ENCODE peak calls at places on chromosome 9, in four cellular contexts. F, X, Z and P are unnamed samples. For H3K4me1, the result is how much of the 10 kb centered on the place peaks cover.

GRCh38 chr9:123828449-123828848 is 101.5 kb downstream of the DENND1A start:
- DNase-seq in F (no peak), X (no peak), Z (peak), P (no peak)

GRCh38 chr9:95165004-95165403 is 152.5 kb downstream of the FANCC start:
- DNase-seq in F (no peak), X (no peak), Z (no peak), P (no peak)

GRCh38 chr9:573551-574410 is 267.7 kb upstream of the DMRT1 start:
- DNase-seq in F (no peak), X (peak), Z (no peak), P (no peak)

GRCh38 chr9:81844131-81844567 is 84.1 kb upstream of the SPATA31D4 start:
- DNase-seq in F (no peak), X (no peak), Z (no peak), P (peak)

GRCh38 chr9:5629312-5630037 is 568 bp downstream of the RIC1 start:
- DNase-seq in F (peak), X (peak), Z (peak), P (peak)

GRCh38 chr9:92747459-92748232 is 17.0 kb downstream of the BICD2 start:
- DNase-seq in F (peak), X (no peak), Z (peak), P (no peak)

GRCh38 chr9:121976751-121977150 is 116.4 kb downstream of the TTLL11 start:
- DNase-seq in F (no peak), X (no peak), Z (peak), P (no peak)

GRCh38 chr9:95516736-95517558 is at the start of gene PTCH1:
- DNase-seq in F (peak), X (no peak), Z (peak), P (peak)

GRCh38 chr9:71741841-71742648 is 26.3 kb downstream of the CEMIP2 start:
- DNase-seq in F (peak), X (no peak), Z (peak), P (no peak)

GRCh38 chr9:81113408-81114124 is 575.8 kb downstream of the TLE1 start:
- DNase-seq in F (no peak), X (no peak), Z (no peak), P (no peak)

GRCh38 chr9:93667006-93667405 is 90.6 kb downstream of the PHF2 start:
- DNase-seq in F (no peak), X (no peak), Z (no peak), P (no peak)

GRCh38 chr9:68546596-68547390 is 6.1 kb upstream of the TMEM252 start:
- DNase-seq in F (no peak), X (no peak), Z (peak), P (no peak)

GRCh38 chr9:38160613-38161215 is 91.7 kb upstream of the SHB start:
- DNase-seq in F (peak), X (peak), Z (peak), P (peak)

GRCh38 chr9:90025816-90026215 is 421.0 kb downstream of the GADD45G start:
- DNase-seq in F (no peak), X (no peak), Z (peak), P (no peak)

GRCh38 chr9:3916984-3917383 is 382.9 kb downstream of the GLIS3 start:
- DNase-seq in F (no peak), X (no peak), Z (peak), P (peak)

GRCh38 chr9:86854898-86855523 is 92.3 kb downstream of the GAS1 start:
- DNase-seq in F (no peak), X (peak), Z (peak), P (peak)

GRCh38 chr9:135088348-135088978 is 995 bp downstream of the OLFM1 start:
- DNase-seq in F (no peak), X (no peak), Z (no peak), P (peak)

GRCh38 chr9:82808478-82808877 is 254.5 kb downstream of the RASEF start:
- DNase-seq in F (no peak), X (no peak), Z (no peak), P (no peak)

GRCh38 chr9:89622933-89623861 is 18.4 kb downstream of the GADD45G start:
- DNase-seq in F (no peak), X (no peak), Z (no peak), P (no peak)

GRCh38 chr9:77616191-77616590 is 31.9 kb downstream of the GNA14 start:
- DNase-seq in F (peak), X (no peak), Z (no peak), P (peak)

GRCh38 chr9:92234503-92234902 is 59.0 kb downstream of the IARS1 start:
- DNase-seq in F (no peak), X (no peak), Z (no peak), P (no peak)

GRCh38 chr9:85536514-85536913 is 205.2 kb downstream of the AGTPBP1 start:
- DNase-seq in F (no peak), X (no peak), Z (no peak), P (no peak)

GRCh38 chr9:92180669-92181181 is 65.5 kb upstream of the SPTLC1 start:
- DNase-seq in F (no peak), X (no peak), Z (peak), P (peak)

GRCh38 chr9:18297532-18297872 is 176.5 kb upstream of the ADAMTSL1 start:
- DNase-seq in F (no peak), X (no peak), Z (no peak), P (no peak)

GRCh38 chr9:84170521-84171141 is 169.9 kb downstream of the SLC28A3 start:
- DNase-seq in F (peak), X (no peak), Z (peak), P (no peak)

GRCh38 chr9:4297151-4297794 is 2.6 kb downstream of the GLIS3 start:
- DNase-seq in F (peak), X (peak), Z (peak), P (peak)

GRCh38 chr9:124770359-124771020 is 621 bp downstream of the NR6A1 start:
- DNase-seq in F (no peak), X (no peak), Z (no peak), P (peak)

GRCh38 chr9:2559212-2560152 is 62.1 kb upstream of the VLDLR start:
- DNase-seq in F (no peak), X (no peak), Z (peak), P (peak)

GRCh38 chr9:82923410-82924242 is 139.3 kb downstream of the RASEF start:
- DNase-seq in F (no peak), X (no peak), Z (no peak), P (peak)

DNA sequence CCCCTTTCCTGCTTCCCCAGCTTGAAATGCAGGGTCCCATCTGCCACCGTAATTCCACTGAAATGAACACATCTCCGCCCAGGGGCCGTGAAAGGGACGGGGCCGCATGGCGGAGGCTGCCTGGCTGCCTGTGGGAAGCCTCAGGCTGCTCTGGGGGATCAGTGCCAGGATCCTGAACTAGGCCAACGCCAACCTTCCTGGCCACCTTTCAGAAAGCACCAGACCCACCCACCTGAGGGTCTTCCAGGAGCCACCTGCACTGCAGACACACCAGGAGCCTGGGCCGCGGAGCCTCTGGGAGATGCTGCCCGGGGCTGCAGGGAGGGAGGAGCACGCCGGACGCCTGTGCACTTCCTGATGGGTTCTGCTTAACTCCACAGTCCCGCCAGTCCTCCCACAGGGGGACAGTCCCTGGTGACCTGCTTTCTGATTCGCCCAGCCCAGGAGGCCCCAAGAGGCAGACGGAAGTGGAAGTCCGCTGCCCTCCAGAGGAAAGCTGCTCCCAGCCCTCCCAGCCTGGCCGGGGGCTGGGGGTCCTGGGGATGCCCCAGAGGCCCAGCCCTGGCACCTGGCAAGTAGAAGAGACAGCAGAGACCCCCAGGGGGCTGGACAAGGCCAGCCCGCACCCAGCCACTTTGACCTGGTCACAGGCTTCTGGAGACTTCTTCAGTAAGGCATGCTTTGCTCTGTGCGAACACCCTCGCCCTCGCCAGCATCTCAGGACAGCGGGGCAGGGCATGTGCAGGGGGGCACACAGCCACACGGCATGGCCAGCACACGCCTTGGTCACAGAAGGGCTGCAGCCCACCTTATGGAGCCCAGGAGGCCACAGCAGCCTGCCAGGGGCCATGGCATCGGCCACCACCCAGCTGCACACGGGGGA is at the start of gene CARD9:
- DNase-seq in F (no peak), X (no peak), Z (no peak), P (no peak)
- H3K4me3 ChIP-seq in F (no peak), X (no peak), Z (no peak), P (no peak)

GRCh38 chr9:136138566-136138965 is 19.9 kb upstream of the TMEM250 start:
- DNase-seq in F (peak), X (peak), Z (peak), P (peak)
- H3K4me1 ChIP-seq in F (under half), X (under half), Z (under half), P (under half)

GRCh38 chr9:119963798-119964372 is 594.6 kb upstream of the BRINP1 start:
- DNase-seq in F (no peak), X (peak), Z (peak), P (peak)

GRCh38 chr9:119967867-119968535 is 598.8 kb upstream of the BRINP1 start:
- DNase-seq in F (no peak), X (no peak), Z (no peak), P (no peak)

GRCh38 chr9:119959846-119960545 is 590.8 kb upstream of the BRINP1 start:
- DNase-seq in F (no peak), X (no peak), Z (no peak), P (no peak)

GRCh38 chr9:119961774-119962408 is 592.7 kb upstream of the BRINP1 start:
- DNase-seq in F (peak), X (peak), Z (peak), P (peak)

DNA sequence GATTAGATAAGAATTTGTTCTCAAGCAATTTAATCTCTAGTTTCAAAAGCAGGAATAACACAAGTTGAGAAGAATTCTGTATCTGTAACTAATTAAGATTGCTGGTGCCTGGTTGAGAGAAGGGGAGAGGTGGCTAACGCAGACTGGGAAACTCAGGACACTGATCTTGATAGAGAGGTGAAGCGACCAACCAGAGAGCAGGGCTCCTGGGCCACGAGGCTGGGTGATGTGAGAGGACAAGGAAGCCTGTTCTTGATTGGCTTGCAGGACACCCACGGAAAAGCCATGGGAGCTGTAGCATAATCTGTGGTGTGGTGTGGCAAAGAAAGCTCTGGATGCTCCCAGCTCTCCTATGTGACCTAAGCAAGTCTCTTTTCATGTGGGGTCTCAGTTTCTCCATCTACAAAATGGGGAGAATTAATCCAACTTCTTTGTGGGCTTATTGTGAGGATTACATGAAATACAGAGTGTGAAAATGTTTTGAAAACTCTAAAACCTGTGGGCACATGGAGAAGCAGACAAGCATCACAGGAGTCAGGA is 594.1 kb upstream of the BRINP1 start:
- DNase-seq in F (no peak), X (peak), Z (peak), P (peak)
- H3K4me3 ChIP-seq in F (no peak), X (no peak), Z (no peak), P (no peak)

DNA sequence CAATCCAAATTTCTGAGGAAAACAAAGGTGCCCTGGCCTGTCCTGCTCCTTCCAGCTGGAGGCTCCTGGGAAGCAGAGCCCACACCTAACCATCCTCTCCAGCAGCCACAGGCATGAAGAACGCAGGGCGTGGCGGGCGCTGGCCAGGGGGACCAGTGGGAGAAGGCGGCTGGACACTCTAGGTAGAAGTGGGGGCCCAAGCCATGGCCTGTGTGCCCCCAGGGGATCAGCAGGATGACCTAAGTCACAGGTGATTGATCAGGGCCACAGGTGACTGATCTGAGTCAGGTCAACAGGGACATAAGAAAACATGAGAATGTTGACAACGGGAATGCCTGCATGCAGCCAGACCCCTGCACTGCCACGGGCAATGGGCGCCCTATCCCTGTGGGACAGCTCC is 3.4 kb downstream of the QSOX2 start:
- DNase-seq in F (no peak), X (no peak), Z (no peak), P (no peak)
- H3K4me1 ChIP-seq in F (under half), X (under half), Z (under half), P (under half)

GRCh38 chr9:129139993-129140396 is 28.8 kb downstream of the PTPA start:
- DNase-seq in F (peak), X (peak), Z (peak), P (peak)
- H3K4me3 ChIP-seq in F (no peak), X (peak), Z (no peak), P (peak)

DNA sequence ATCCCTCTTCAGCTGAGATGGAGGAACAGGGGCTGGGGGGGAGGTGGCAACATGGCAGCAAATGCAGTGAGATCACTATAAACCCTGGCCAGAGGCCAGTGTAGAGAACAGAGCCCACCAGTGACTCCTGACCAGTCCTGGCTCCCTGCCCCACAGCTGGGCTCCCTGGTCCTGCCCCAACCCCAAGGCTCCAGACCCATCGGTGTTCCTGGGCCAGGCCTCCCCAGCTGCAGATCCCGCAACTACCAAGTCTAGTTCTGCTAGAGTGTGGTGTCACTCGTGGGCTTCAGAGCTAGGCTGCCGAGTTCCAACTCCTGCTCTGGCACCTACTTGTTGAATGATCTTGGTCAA is 16.8 kb downstream of the AKNA start:
- DNase-seq in F (no peak), X (no peak), Z (no peak), P (no peak)
- H3K4me1 ChIP-seq in F (under half), X (under half), Z (under half), P (under half)

GRCh38 chr9:70260606-70261005 is 1.8 kb downstream of the SMC5 start:
- DNase-seq in F (no peak), X (no peak), Z (no peak), P (no peak)
- H3K4me3 ChIP-seq in F (no peak), X (peak), Z (no peak), P (peak)

GRCh38 chr9:136693490-136694162 is 6.4 kb upstream of the AGPAT2 start:
- DNase-seq in F (peak), X (no peak), Z (no peak), P (no peak)

GRCh38 chr9:136695435-136695895 is 8.2 kb upstream of the AGPAT2 start:
- DNase-seq in F (peak), X (no peak), Z (no peak), P (no peak)

GRCh38 chr9:136694163-136694864 is 7.1 kb upstream of the AGPAT2 start:
- DNase-seq in F (peak), X (no peak), Z (peak), P (peak)

GRCh38 chr9:136695955-136696354 is 8.7 kb upstream of the AGPAT2 start:
- DNase-seq in F (no peak), X (no peak), Z (no peak), P (no peak)

DNA sequence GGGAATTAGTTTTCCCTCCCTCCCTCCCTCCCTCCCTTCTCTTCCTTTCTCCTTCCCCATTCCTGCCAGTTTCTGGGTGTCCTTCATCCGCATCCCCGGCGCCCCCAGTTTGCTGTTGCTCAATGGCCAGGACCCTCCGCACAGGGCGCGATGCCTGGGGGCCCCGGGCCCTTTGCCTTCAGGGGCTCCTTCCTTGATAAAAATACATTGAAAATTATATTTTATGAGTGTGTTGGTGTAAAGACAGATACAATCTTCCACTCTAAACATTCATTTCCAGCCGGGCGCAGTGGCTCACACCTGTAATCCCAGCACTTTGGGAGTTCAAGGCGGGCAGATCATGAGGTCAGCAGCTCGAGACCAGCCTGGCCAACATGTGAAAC is 7.6 kb upstream of the AGPAT2 start:
- DNase-seq in F (no peak), X (no peak), Z (no peak), P (no peak)
- H3K4me1 ChIP-seq in F (under half), X (under half), Z (under half), P (under half)

GRCh38 chr9:126337690-126338426 is 11.2 kb downstream of the MVB12B start:
- DNase-seq in F (no peak), X (no peak), Z (no peak), P (no peak)

GRCh38 chr9:126331964-126332748 is 5.5 kb downstream of the MVB12B start:
- DNase-seq in F (no peak), X (no peak), Z (no peak), P (no peak)

GRCh38 chr9:126336350-126337335 is 10.0 kb downstream of the MVB12B start:
- DNase-seq in F (no peak), X (no peak), Z (no peak), P (no peak)

GRCh38 chr9:126335837-126336236 is 9.2 kb downstream of the MVB12B start:
- DNase-seq in F (peak), X (no peak), Z (no peak), P (no peak)

GRCh38 chr9:126334626-126335621 is 8.3 kb downstream of the MVB12B start:
- DNase-seq in F (peak), X (no peak), Z (no peak), P (no peak)
- H3K4me3 ChIP-seq in F (no peak), X (no peak), Z (no peak), P (no peak)